ENCODE peak calls at places on chromosomes 12 and 14, in ten cellular contexts. G, B, X, V, C, T, S, F, D and O are unnamed samples.

GRCh38 chr12:9064815-9065606 is 50.7 kb downstream of the A2M start:
- DNase-seq in B (no peak), X (peak; percentile 93), T (peak; percentile 61), G (peak; percentile 90), D (peak; percentile 3), F (no peak), C (no peak), S (peak; percentile 23), V (peak; percentile 39), O (peak; percentile 46)

GRCh38 chr12:94879542-94879941 is 124.0 kb downstream of the NDUFA12 start:
- DNase-seq in C (no peak), G (no peak), D (peak; percentile 26), T (peak; percentile 36), X (no peak), F (peak; percentile 44), S (peak; percentile 46), B (no peak), V (peak; percentile 12), O (peak; percentile 14)

GRCh38 chr14:95664046-95664445 is 22.2 kb upstream of the TCL1B start:
- DNase-seq in X (no peak), D (no peak), S (no peak), T (no peak), F (no peak), C (no peak), V (no peak), G (no peak), B (no peak), O (no peak)

GRCh38 chr14:51540364-51540763 is 111.3 kb upstream of the FRMD6 start:
- DNase-seq in C (no peak), V (peak; percentile 66), X (no peak), G (no peak), S (no peak), T (no peak), B (no peak), F (no peak), D (peak; percentile 76), O (no peak)

GRCh38 chr14:91912035-91912434 is 35.5 kb downstream of the FBLN5 start:
- DNase-seq in T (no peak), B (no peak), S (no peak), G (no peak), C (no peak), F (no peak), X (no peak), V (no peak), D (no peak), O (no peak)

GRCh38 chr14:24895243-24895583 is 154.7 kb downstream of the STXBP6 start:
- DNase-seq in V (no peak), S (no peak), C (no peak), G (no peak), X (no peak), D (peak; percentile 31), F (no peak), T (no peak), B (no peak), O (peak; percentile 66)

GRCh38 chr12:91769736-91770135 is 375.9 kb downstream of the BTG1 start:
- DNase-seq in B (no peak), G (peak; percentile 28), V (no peak), X (no peak), F (no peak), D (no peak), S (no peak), C (no peak), T (no peak), O (no peak)

GRCh38 chr14:69711471-69712216 is 55.3 kb upstream of the SRSF5 start:
- DNase-seq in S (no peak), X (no peak), F (no peak), D (no peak), V (no peak), G (no peak), C (peak; percentile 99), T (no peak), B (no peak), O (no peak)

GRCh38 chr12:32482226-32482625 is 82.9 kb downstream of the FGD4 start:
- DNase-seq in S (peak; percentile 80), B (peak; percentile 86), G (no peak), T (no peak), F (peak; percentile 92), X (no peak), V (no peak), C (no peak), D (no peak), O (no peak)

GRCh38 chr14:22423958-22424357 is 165.1 kb downstream of the DAD1 start:
- DNase-seq in D (no peak), T (no peak), X (no peak), V (no peak), B (no peak), S (no peak), G (no peak), C (no peak), F (peak; percentile 26), O (no peak)

GRCh38 chr12:43305065-43305464 is 246.9 kb downstream of the ADAMTS20 start:
- DNase-seq in F (no peak), X (no peak), C (no peak), G (no peak), D (no peak), V (no peak), S (no peak), B (no peak), T (no peak), O (no peak)

GRCh38 chr12:43325786-43326185 is 226.2 kb downstream of the ADAMTS20 start:
- DNase-seq in C (no peak), D (no peak), S (no peak), X (no peak), F (peak; percentile 53), V (no peak), B (no peak), G (no peak), T (no peak), O (no peak)

GRCh38 chr12:69000069-69000468 is 67.1 kb upstream of the CPM start:
- DNase-seq in V (peak; percentile 34), S (no peak), F (no peak), D (no peak), T (no peak), B (no peak), C (no peak), X (no peak), G (no peak), O (no peak)